ENCODE peak calls at places on chromosomes 11 and 22, in seven cellular contexts. One of them, this sample, is unnamed.

GRCh38 chr11:3164138-3164539 is 971 bp downstream of the OSBPL5 start:
- DNase-seq in SK-N-SH: peak
- DNase-seq in GM12892: no peak
- DNase-seq in K562: peak
- DNase-seq in GM12878: no peak
- DNase-seq in HepG2: no peak
- DNase-seq in H1: no peak
- DNase-seq in this sample: peak

GRCh38 chr11:67468056-67468455 is 995 bp downstream of the TMEM134 start:
- DNase-seq in SK-N-SH: peak
- DNase-seq in GM12892: no peak
- DNase-seq in K562: no peak
- DNase-seq in GM12878: no peak
- DNase-seq in HepG2: no peak
- DNase-seq in H1: no peak
- DNase-seq in this sample: no peak

GRCh38 chr11:109486129-109486528 is 64.1 kb downstream of the C11orf87 start:
- DNase-seq in SK-N-SH: no peak
- DNase-seq in GM12892: no peak
- DNase-seq in K562: no peak
- DNase-seq in GM12878: no peak
- DNase-seq in HepG2: no peak
- DNase-seq in H1: no peak
- DNase-seq in this sample: no peak

GRCh38 chr22:46942816-46943783 is 180.7 kb downstream of the TBC1D22A start:
- DNase-seq in SK-N-SH: no peak
- DNase-seq in GM12892: no peak
- DNase-seq in K562: no peak
- DNase-seq in GM12878: no peak
- DNase-seq in HepG2: no peak
- DNase-seq in H1: no peak
- DNase-seq in this sample: no peak

GRCh38 chr11:28903716-28904115 is 795.5 kb downstream of the METTL15 start:
- DNase-seq in SK-N-SH: no peak
- DNase-seq in GM12892: no peak
- DNase-seq in K562: no peak
- DNase-seq in GM12878: no peak
- DNase-seq in HepG2: no peak
- DNase-seq in H1: no peak
- DNase-seq in this sample: no peak

GRCh38 chr22:35540600-35541253 is at the start of gene RASD2:
- DNase-seq in SK-N-SH: no peak
- DNase-seq in GM12892: no peak
- DNase-seq in K562: peak
- DNase-seq in GM12878: no peak
- DNase-seq in HepG2: no peak
- DNase-seq in H1: no peak
- DNase-seq in this sample: peak

GRCh38 chr11:1165256-1166041 is 7.7 kb downstream of the MUC5AC start:
- DNase-seq in SK-N-SH: peak
- DNase-seq in GM12892: no peak
- DNase-seq in K562: no peak
- DNase-seq in GM12878: no peak
- DNase-seq in HepG2: no peak
- DNase-seq in H1: no peak
- DNase-seq in this sample: no peak

GRCh38 chr11:64745523-64746328 is 1.8 kb upstream of the RASGRP2 start:
- DNase-seq in SK-N-SH: peak
- DNase-seq in GM12892: peak
- DNase-seq in K562: peak
- DNase-seq in GM12878: no peak
- DNase-seq in HepG2: no peak
- DNase-seq in H1: no peak
- DNase-seq in this sample: peak

GRCh38 chr11:104997288-104997687 is 25.7 kb downstream of the CASP5 start:
- DNase-seq in SK-N-SH: no peak
- DNase-seq in GM12892: no peak
- DNase-seq in K562: no peak
- DNase-seq in GM12878: no peak
- DNase-seq in HepG2: no peak
- DNase-seq in H1: no peak
- DNase-seq in this sample: no peak

GRCh38 chr11:46381836-46382643 is 571 bp downstream of the MDK start:
- DNase-seq in SK-N-SH: peak
- DNase-seq in GM12892: no peak
- DNase-seq in K562: peak
- DNase-seq in GM12878: no peak
- DNase-seq in HepG2: no peak
- DNase-seq in H1: no peak
- DNase-seq in this sample: no peak

GRCh38 chr11:29005401-29005980 is 897.3 kb downstream of the METTL15 start:
- DNase-seq in SK-N-SH: no peak
- DNase-seq in GM12892: no peak
- DNase-seq in K562: no peak
- DNase-seq in GM12878: no peak
- DNase-seq in HepG2: peak
- DNase-seq in H1: no peak
- DNase-seq in this sample: no peak

GRCh38 chr11:44816761-44817160 is 90.0 kb downstream of the TSPAN18 start:
- DNase-seq in SK-N-SH: no peak
- DNase-seq in GM12892: no peak
- DNase-seq in K562: no peak
- DNase-seq in GM12878: no peak
- DNase-seq in HepG2: no peak
- DNase-seq in H1: no peak
- DNase-seq in this sample: no peak

GRCh38 chr11:59053387-59053786 is 32.7 kb upstream of the GLYATL1B start:
- DNase-seq in SK-N-SH: peak
- DNase-seq in GM12892: no peak
- DNase-seq in K562: peak
- DNase-seq in GM12878: no peak
- DNase-seq in HepG2: peak
- DNase-seq in H1: peak
- DNase-seq in this sample: no peak

GRCh38 chr11:109956124-109956793 is 136.9 kb upstream of the ZC3H12C start:
- DNase-seq in SK-N-SH: no peak
- DNase-seq in GM12892: no peak
- DNase-seq in K562: no peak
- DNase-seq in GM12878: peak
- DNase-seq in HepG2: no peak
- DNase-seq in H1: no peak
- DNase-seq in this sample: no peak

GRCh38 chr22:50674606-50675552 is 2.3 kb downstream of the SHANK3 start:
- DNase-seq in SK-N-SH: peak
- DNase-seq in GM12892: peak
- DNase-seq in K562: peak
- DNase-seq in GM12878: no peak
- DNase-seq in HepG2: peak
- DNase-seq in H1: peak
- DNase-seq in this sample: no peak

GRCh38 chr22:50673231-50674126 is 856 bp downstream of the SHANK3 start:
- DNase-seq in SK-N-SH: peak
- DNase-seq in GM12892: peak
- DNase-seq in K562: peak
- DNase-seq in GM12878: no peak
- DNase-seq in HepG2: no peak
- DNase-seq in H1: no peak
- DNase-seq in this sample: no peak

GRCh38 chr22:50675553-50676199 is 3.1 kb downstream of the SHANK3 start:
- DNase-seq in SK-N-SH: no peak
- DNase-seq in GM12892: no peak
- DNase-seq in K562: peak
- DNase-seq in GM12878: no peak
- DNase-seq in HepG2: no peak
- DNase-seq in H1: no peak
- DNase-seq in this sample: no peak

GRCh38 chr22:50672471-50673230 is at the start of gene SHANK3:
- DNase-seq in SK-N-SH: peak
- DNase-seq in GM12892: peak
- DNase-seq in K562: no peak
- DNase-seq in GM12878: no peak
- DNase-seq in HepG2: no peak
- DNase-seq in H1: no peak
- DNase-seq in this sample: no peak

GRCh38 chr22:50674127-50674493 is 1.5 kb downstream of the SHANK3 start:
- DNase-seq in SK-N-SH: peak
- DNase-seq in GM12892: no peak
- DNase-seq in K562: no peak
- DNase-seq in GM12878: no peak
- DNase-seq in HepG2: no peak
- DNase-seq in H1: no peak
- DNase-seq in this sample: no peak
- TF ChIP-seq TAF1 in SK-N-SH: no peak
- TF ChIP-seq TAF1 in GM12892: no peak
- TF ChIP-seq TAF1 in K562: no peak
- TF ChIP-seq TAF1 in GM12878: no peak
- TF ChIP-seq TAF1 in HepG2: no peak
- TF ChIP-seq TAF1 in H1: no peak
- TF ChIP-seq TAF1 in this sample: no peak

DNA sequence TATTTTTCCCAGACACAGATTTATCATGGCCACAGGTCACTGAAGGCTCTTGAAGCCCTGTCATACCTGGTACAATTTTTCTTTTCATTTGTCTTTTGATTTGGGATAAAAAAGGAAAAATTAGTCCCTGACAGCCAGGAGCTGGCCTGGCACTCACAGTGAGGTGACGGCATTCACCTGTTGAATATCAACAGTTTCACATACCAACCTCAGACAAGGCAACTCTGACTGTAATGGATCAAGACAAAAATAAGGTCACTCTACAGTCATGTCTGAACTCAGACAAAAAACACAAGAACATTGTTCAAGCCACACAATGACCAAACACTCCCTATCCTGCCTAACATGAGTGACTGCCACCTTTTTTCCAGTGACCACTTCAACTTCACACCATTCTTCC is 392.9 kb downstream of the TENM4 start:
- DNase-seq in SK-N-SH: no peak
- DNase-seq in GM12892: no peak
- DNase-seq in K562: no peak
- DNase-seq in GM12878: no peak
- DNase-seq in HepG2: no peak
- DNase-seq in H1: no peak
- DNase-seq in this sample: no peak
- TF ChIP-seq TAF1 in SK-N-SH: no peak
- TF ChIP-seq TAF1 in GM12892: no peak
- TF ChIP-seq TAF1 in K562: no peak
- TF ChIP-seq TAF1 in GM12878: no peak
- TF ChIP-seq TAF1 in HepG2: no peak
- TF ChIP-seq TAF1 in H1: no peak
- TF ChIP-seq TAF1 in this sample: no peak

DNA sequence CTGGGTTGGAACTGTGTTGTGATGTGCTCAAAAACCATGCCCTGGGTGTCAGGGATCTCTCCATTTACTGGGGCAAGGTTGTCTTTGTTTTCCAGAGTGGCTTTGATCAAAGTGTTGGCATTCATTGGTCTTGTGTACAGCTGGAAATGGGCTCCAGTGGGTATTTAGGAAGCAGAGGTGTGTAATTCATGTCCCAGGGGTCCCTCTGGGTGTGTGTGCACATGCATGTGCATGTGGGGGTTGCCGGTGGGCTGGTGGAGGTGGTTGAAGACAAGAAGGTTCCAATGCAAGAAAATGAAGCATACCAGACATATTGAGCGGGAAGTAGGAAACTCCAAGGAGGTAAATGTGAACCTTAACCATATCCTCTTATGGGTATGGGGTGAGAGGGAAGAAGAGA is 121.7 kb downstream of the ME3 start:
- DNase-seq in SK-N-SH: no peak
- DNase-seq in GM12892: no peak
- DNase-seq in K562: no peak
- DNase-seq in GM12878: no peak
- DNase-seq in HepG2: no peak
- DNase-seq in H1: no peak
- DNase-seq in this sample: no peak
- TF ChIP-seq TAF1 in SK-N-SH: no peak
- TF ChIP-seq TAF1 in GM12892: no peak
- TF ChIP-seq TAF1 in K562: no peak
- TF ChIP-seq TAF1 in GM12878: no peak
- TF ChIP-seq TAF1 in HepG2: no peak
- TF ChIP-seq TAF1 in H1: no peak
- TF ChIP-seq TAF1 in this sample: no peak

GRCh38 chr22:23715811-23716355 is 25.1 kb downstream of the RGL4 start:
- DNase-seq in SK-N-SH: no peak
- DNase-seq in GM12892: no peak
- DNase-seq in K562: no peak
- DNase-seq in GM12878: no peak
- DNase-seq in HepG2: no peak
- DNase-seq in H1: no peak
- DNase-seq in this sample: no peak

GRCh38 chr22:23712256-23712655 is 21.4 kb downstream of the RGL4 start:
- DNase-seq in SK-N-SH: no peak
- DNase-seq in GM12892: no peak
- DNase-seq in K562: no peak
- DNase-seq in GM12878: no peak
- DNase-seq in HepG2: no peak
- DNase-seq in H1: no peak
- DNase-seq in this sample: no peak

GRCh38 chr22:23713696-23714595 is 23.1 kb downstream of the RGL4 start:
- DNase-seq in SK-N-SH: no peak
- DNase-seq in GM12892: no peak
- DNase-seq in K562: no peak
- DNase-seq in GM12878: no peak
- DNase-seq in HepG2: no peak
- DNase-seq in H1: no peak
- DNase-seq in this sample: no peak

GRCh38 chr22:23716811-23717801 is 26.3 kb downstream of the RGL4 start:
- DNase-seq in SK-N-SH: peak
- DNase-seq in GM12892: peak
- DNase-seq in K562: peak
- DNase-seq in GM12878: peak
- DNase-seq in HepG2: peak
- DNase-seq in H1: peak
- DNase-seq in this sample: peak

DNA sequence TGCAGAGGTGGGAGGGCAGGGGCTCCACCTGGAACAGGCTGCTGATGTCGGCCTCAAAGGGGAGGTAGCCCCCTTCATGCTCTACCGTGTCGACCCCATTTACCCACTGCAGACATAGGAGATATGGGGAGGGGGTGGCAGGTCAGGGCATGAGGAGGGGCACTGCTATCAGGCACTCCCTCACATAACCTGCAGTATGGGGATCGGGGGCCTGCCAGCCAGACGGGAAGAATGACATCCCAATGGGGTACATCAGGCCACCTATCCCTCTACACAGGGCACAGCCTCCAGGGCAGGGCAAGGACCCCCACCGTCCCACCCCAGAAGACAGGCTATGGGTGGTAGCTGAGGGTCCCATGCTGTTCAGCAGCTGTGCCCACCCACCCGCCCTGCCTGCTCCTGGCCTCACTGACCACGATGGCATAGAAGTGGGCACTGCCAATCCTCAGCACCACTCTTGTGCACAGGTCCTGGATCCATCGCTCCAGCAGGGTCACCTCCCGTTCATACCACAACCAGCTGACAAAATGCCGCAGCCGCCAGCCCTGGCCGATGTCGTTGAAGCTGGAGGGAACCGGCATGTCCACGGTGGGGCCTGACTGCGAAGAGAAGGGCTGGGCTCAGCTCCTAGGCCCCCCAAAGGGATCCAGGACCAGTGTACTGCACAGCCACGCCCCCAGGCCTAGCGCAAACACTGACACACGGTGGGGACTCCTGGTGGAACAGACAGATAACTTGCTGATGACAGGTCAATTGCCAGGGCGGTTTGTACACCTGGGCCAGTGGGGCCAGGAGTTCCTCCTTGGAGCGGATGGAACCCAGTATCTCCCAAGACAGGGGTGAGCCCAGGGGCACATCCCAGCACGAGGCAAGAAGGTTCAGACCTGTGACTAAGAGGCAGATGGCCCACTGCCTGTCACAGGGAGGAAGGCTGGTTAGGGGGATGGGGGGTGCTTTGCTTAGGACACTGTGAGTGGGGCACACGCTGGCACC is 24.1 kb downstream of the RGL4 start:
- DNase-seq in SK-N-SH: no peak
- DNase-seq in GM12892: no peak
- DNase-seq in K562: peak
- DNase-seq in GM12878: no peak
- DNase-seq in HepG2: no peak
- DNase-seq in H1: no peak
- DNase-seq in this sample: no peak
- TF ChIP-seq TAF1 in SK-N-SH: no peak
- TF ChIP-seq TAF1 in GM12892: no peak
- TF ChIP-seq TAF1 in K562: no peak
- TF ChIP-seq TAF1 in GM12878: no peak
- TF ChIP-seq TAF1 in HepG2: no peak
- TF ChIP-seq TAF1 in H1: no peak
- TF ChIP-seq TAF1 in this sample: no peak

This sample was measured in GM12891.